ENCODE peak calls at places on chromosomes 6 and 20, in five cellular contexts. One of them, this sample, is unnamed.

GRCh38 chr6:16265351-16266341 is 27.3 kb downstream of the GMPR start:
- DNase-seq in left ventricle myocardium superior: no peak
- DNase-seq in dorsolateral prefrontal cortex: no peak
- DNase-seq in AG09309: no peak
- DNase-seq in fibroblast of the aortic adventitia: no peak
- DNase-seq in this sample: no peak

GRCh38 chr6:4599924-4600323 is 176.3 kb upstream of the CDYL start:
- DNase-seq in left ventricle myocardium superior: no peak
- DNase-seq in dorsolateral prefrontal cortex: no peak
- DNase-seq in AG09309: no peak
- DNase-seq in fibroblast of the aortic adventitia: peak
- DNase-seq in this sample: peak

GRCh38 chr6:24394777-24395437 is 7.8 kb upstream of the MRS2 start:
- DNase-seq in left ventricle myocardium superior: no peak
- DNase-seq in dorsolateral prefrontal cortex: no peak
- DNase-seq in AG09309: peak
- DNase-seq in fibroblast of the aortic adventitia: peak
- DNase-seq in this sample: peak

GRCh38 chr6:16206595-16207037 is 31.8 kb upstream of the GMPR start:
- DNase-seq in left ventricle myocardium superior: no peak
- DNase-seq in dorsolateral prefrontal cortex: peak
- DNase-seq in AG09309: peak
- DNase-seq in fibroblast of the aortic adventitia: peak
- DNase-seq in this sample: peak

GRCh38 chr20:38143238-38143645 is 21.8 kb downstream of the TGM2 start:
- DNase-seq in left ventricle myocardium superior: no peak
- DNase-seq in dorsolateral prefrontal cortex: no peak
- DNase-seq in AG09309: no peak
- DNase-seq in fibroblast of the aortic adventitia: no peak
- DNase-seq in this sample: no peak

GRCh38 chr20:62064788-62065668 is 653 bp downstream of the TAF4 start:
- DNase-seq in left ventricle myocardium superior: no peak
- DNase-seq in dorsolateral prefrontal cortex: no peak
- DNase-seq in AG09309: no peak
- DNase-seq in fibroblast of the aortic adventitia: no peak
- DNase-seq in this sample: peak

GRCh38 chr20:52426856-52427255 is 235.3 kb upstream of the ZFP64 start:
- DNase-seq in left ventricle myocardium superior: no peak
- DNase-seq in dorsolateral prefrontal cortex: no peak
- DNase-seq in AG09309: no peak
- DNase-seq in fibroblast of the aortic adventitia: no peak
- DNase-seq in this sample: no peak

GRCh38 chr6:151911401-151911800 is 103.9 kb downstream of the ESR1 start:
- DNase-seq in left ventricle myocardium superior: no peak
- DNase-seq in dorsolateral prefrontal cortex: no peak
- DNase-seq in AG09309: no peak
- DNase-seq in fibroblast of the aortic adventitia: peak
- DNase-seq in this sample: peak

GRCh38 chr6:108203189-108204119 is 37.6 kb downstream of the NR2E1 start:
- DNase-seq in left ventricle myocardium superior: no peak
- DNase-seq in dorsolateral prefrontal cortex: peak
- DNase-seq in AG09309: no peak
- DNase-seq in fibroblast of the aortic adventitia: no peak
- DNase-seq in this sample: no peak

GRCh38 chr6:26478985-26479278 is 21.2 kb upstream of the BTN1A1 start:
- DNase-seq in left ventricle myocardium superior: no peak
- DNase-seq in dorsolateral prefrontal cortex: no peak
- DNase-seq in AG09309: no peak
- DNase-seq in fibroblast of the aortic adventitia: no peak
- DNase-seq in this sample: no peak

GRCh38 chr6:28104392-28105250 is 19.8 kb upstream of the ZSCAN16 start:
- DNase-seq in left ventricle myocardium superior: peak
- DNase-seq in dorsolateral prefrontal cortex: peak
- DNase-seq in AG09309: peak
- DNase-seq in fibroblast of the aortic adventitia: peak
- DNase-seq in this sample: peak

GRCh38 chr6:161169690-161170089 is 104.2 kb downstream of the AGPAT4 start:
- DNase-seq in left ventricle myocardium superior: peak
- DNase-seq in dorsolateral prefrontal cortex: peak
- DNase-seq in AG09309: peak
- DNase-seq in fibroblast of the aortic adventitia: peak
- DNase-seq in this sample: peak

GRCh38 chr20:1341561-1342265 is 12.8 kb upstream of the SDCBP2 start:
- DNase-seq in left ventricle myocardium superior: no peak
- DNase-seq in dorsolateral prefrontal cortex: no peak
- DNase-seq in AG09309: no peak
- DNase-seq in fibroblast of the aortic adventitia: peak
- DNase-seq in this sample: peak

GRCh38 chr20:34045294-34045693 is 51.6 kb downstream of the RALY start:
- DNase-seq in left ventricle myocardium superior: peak
- DNase-seq in dorsolateral prefrontal cortex: peak
- DNase-seq in AG09309: no peak
- DNase-seq in fibroblast of the aortic adventitia: peak
- DNase-seq in this sample: no peak

GRCh38 chr6:30357678-30358339 is 12.9 kb downstream of the RPP21 start:
- DNase-seq in left ventricle myocardium superior: no peak
- DNase-seq in dorsolateral prefrontal cortex: peak
- DNase-seq in AG09309: peak
- DNase-seq in fibroblast of the aortic adventitia: peak
- DNase-seq in this sample: peak

GRCh38 chr6:133410628-133411027 is 169.5 kb downstream of the EYA4 start:
- DNase-seq in left ventricle myocardium superior: no peak
- DNase-seq in dorsolateral prefrontal cortex: no peak
- DNase-seq in AG09309: no peak
- DNase-seq in fibroblast of the aortic adventitia: no peak
- DNase-seq in this sample: no peak

This sample was measured in ELR.